ENCODE peak calls at places on chromosomes 6 and 20, in nine cellular contexts. W is naive thymus-derived CD8-positive, alpha-beta T cell; T is CD4-positive, CD25-positive, alpha-beta regulatory T cell; B is HEK293T; F is substantia nigra; J is progenitor cell of endocrine pancreas; U is pancreas; E is AG08396; L is B cell. H is an unnamed sample.

GRCh38 chr6:46023216-46023915 is 7.7 kb upstream of the CLIC5 start:
- DNase-seq in T (no peak), J (no peak), F (no peak), E (no peak), L (no peak), B (no peak), W (no peak), U (no peak), H (no peak)

GRCh38 chr20:44810391-44811149 is at the start of gene RIMS4:
- DNase-seq in E (no peak), J (peak; percentile 23), T (no peak), B (peak; percentile 79), L (no peak), U (no peak), F (no peak), W (no peak), H (peak; percentile 51)

GRCh38 chr20:40933758-40934157 is 94.9 kb upstream of the TOP1 start:
- DNase-seq in E (no peak), U (no peak), F (no peak), L (no peak), B (no peak), T (no peak), W (no peak), J (no peak), H (no peak)

GRCh38 chr6:35034411-35035171 is 106.5 kb downstream of the TCP11 start:
- DNase-seq in L (no peak), F (no peak), J (no peak), B (no peak), E (no peak), W (no peak), T (no peak), U (peak; percentile 49), H (no peak)

GRCh38 chr6:19734519-19734918 is 102.7 kb upstream of the ID4 start:
- DNase-seq in E (no peak), B (no peak), L (no peak), F (no peak), T (no peak), J (no peak), W (no peak), U (no peak), H (no peak)

GRCh38 chr6:98839788-98840361 is 5.5 kb downstream of the POU3F2 start:
- DNase-seq in U (no peak), T (no peak), F (no peak), L (no peak), J (no peak), W (no peak), E (no peak), B (no peak), H (peak; percentile 48)

GRCh38 chr6:54191460-54191859 is 80.2 kb downstream of the MLIP start:
- DNase-seq in J (no peak), B (no peak), L (no peak), F (no peak), E (peak; percentile 11), U (no peak), T (no peak), W (no peak), H (peak; percentile 8)

GRCh38 chr20:48827880-48828733 is at the start of gene PREX1:
- DNase-seq in E (peak; percentile 86), T (peak; percentile 90), F (peak; percentile 81), W (peak; percentile 88), J (peak; percentile 60), U (peak; percentile 39), B (peak; percentile 89), L (peak; percentile 93), H (peak; percentile 52)